ENCODE peak calls at places on chromosomes 4 and X, in nine cellular contexts. S, B, T, G, A, U, E, D and F are unnamed samples.

GRCh38 chrX:40581333-40581910 is 652 bp downstream of the ATP6AP2 start:
- DNase-seq in S (no peak), B (peak; percentile 16), T (peak; percentile 21), G (no peak), A (no peak), U (no peak), E (no peak), D (peak; percentile 14), F (no peak)

GRCh38 chr4:40843696-40844095 is 93.9 kb downstream of the NSUN7 start:
- DNase-seq in S (no peak), B (no peak), T (peak; percentile 47), G (no peak), A (no peak), U (no peak), E (no peak), D (no peak), F (no peak)

GRCh38 chrX:128807367-128807766 is 715.9 kb downstream of the SMARCA1 start:
- DNase-seq in S (no peak), B (no peak), T (no peak), G (no peak), A (no peak), U (no peak), E (no peak), D (no peak), F (no peak)

GRCh38 chr4:52869196-52869595 is 7.1 kb downstream of the RASL11B start:
- DNase-seq in S (no peak), B (peak; percentile 73), T (no peak), G (peak; percentile 79), A (no peak), U (peak; percentile 58), E (peak; percentile 31), D (no peak), F (no peak)

GRCh38 chrX:32408389-32408788 is 803.0 kb downstream of the DMD start:
- DNase-seq in S (no peak), B (no peak), T (peak; percentile 16), G (no peak), A (no peak), U (no peak), E (peak; percentile 0), D (no peak), F (no peak)

GRCh38 chr4:80434238-80434637 is 98.7 kb downstream of the CFAP299 start:
- DNase-seq in S (no peak), B (no peak), T (no peak), G (no peak), A (peak; percentile 18), U (no peak), E (no peak), D (no peak), F (no peak)

GRCh38 chr4:184114431-184114830 is 103.2 kb downstream of the ENPP6 start:
- DNase-seq in S (no peak), B (no peak), T (no peak), G (no peak), A (no peak), U (no peak), E (peak; percentile 71), D (peak; percentile 7), F (no peak)

GRCh38 chr4:185811509-185812364 is at the start of gene SORBS2:
- DNase-seq in S (no peak), B (no peak), T (no peak), G (peak; percentile 46), A (no peak), U (no peak), E (peak; percentile 68), D (no peak), F (no peak)

GRCh38 chr4:38034986-38035882 is 75.0 kb downstream of the PTTG2 start:
- DNase-seq in S (peak; percentile 41), B (peak; percentile 53), T (no peak), G (no peak), A (peak; percentile 57), U (no peak), E (no peak), D (peak; percentile 35), F (no peak)

GRCh38 chr4:80361329-80361900 is 25.9 kb downstream of the CFAP299 start:
- DNase-seq in S (no peak), B (no peak), T (no peak), G (no peak), A (no peak), U (no peak), E (no peak), D (peak; percentile 8), F (no peak)

GRCh38 chr4:109703664-109704351 is 563 bp upstream of the CASP6 start:
- DNase-seq in S (no peak), B (no peak), T (no peak), G (no peak), A (no peak), U (no peak), E (no peak), D (no peak), F (no peak)

GRCh38 chr4:39635023-39635422 is 3.6 kb downstream of the SMIM14 start:
- DNase-seq in S (no peak), B (no peak), T (no peak), G (no peak), A (no peak), U (no peak), E (no peak), D (no peak), F (no peak)

GRCh38 chrX:14290335-14290734 is 239.0 kb upstream of the GLRA2 start:
- DNase-seq in S (no peak), B (no peak), T (no peak), G (no peak), A (no peak), U (no peak), E (no peak), D (no peak), F (no peak)

GRCh38 chrX:153486163-153486562 is 8.6 kb upstream of the BGN start:
- DNase-seq in S (no peak), B (no peak), T (no peak), G (no peak), A (no peak), U (no peak), E (no peak), D (no peak), F (no peak)

GRCh38 chr4:48033825-48034413 is 17.3 kb downstream of the NIPAL1 start:
- DNase-seq in S (peak; percentile 41), B (no peak), T (peak; percentile 54), G (no peak), A (no peak), U (no peak), E (no peak), D (no peak), F (peak; percentile 50)

GRCh38 chr4:1990348-1990645 is 18.5 kb downstream of the NELFA start:
- DNase-seq in S (no peak), B (no peak), T (no peak), G (no peak), A (no peak), U (no peak), E (no peak), D (no peak), F (no peak)

GRCh38 chr4:171948038-171948437 is 134.8 kb downstream of the GALNTL6 start:
- DNase-seq in S (no peak), B (no peak), T (no peak), G (no peak), A (no peak), U (no peak), E (no peak), D (no peak), F (no peak)

GRCh38 chr4:155419266-155419665 is 42.5 kb upstream of the MAP9 start:
- DNase-seq in S (no peak), B (peak; percentile 54), T (no peak), G (no peak), A (no peak), U (no peak), E (no peak), D (no peak), F (no peak)

GRCh38 chr4:102726068-102726467 is 34.7 kb downstream of the MANBA start:
- DNase-seq in S (no peak), B (no peak), T (no peak), G (no peak), A (no peak), U (no peak), E (no peak), D (no peak), F (no peak)

GRCh38 chr4:100799767-100800539 is 282.1 kb upstream of the EMCN start:
- DNase-seq in S (no peak), B (no peak), T (no peak), G (no peak), A (no peak), U (no peak), E (no peak), D (no peak), F (no peak)

GRCh38 chr4:152807294-152807829 is 27.6 kb downstream of the ARFIP1 start:
- DNase-seq in S (no peak), B (peak; percentile 34), T (no peak), G (no peak), A (no peak), U (no peak), E (no peak), D (no peak), F (no peak)

GRCh38 chr4:189185810-189186432 is 754.8 kb upstream of the FRG1 start:
- DNase-seq in S (no peak), B (no peak), T (no peak), G (no peak), A (no peak), U (no peak), E (no peak), D (no peak), F (no peak)

GRCh38 chrX:52933976-52934703 is 24.2 kb downstream of the FAM156A start:
- DNase-seq in S (no peak), B (no peak), T (no peak), G (no peak), A (no peak), U (no peak), E (no peak), D (no peak), F (no peak)

GRCh38 chr4:124177647-124178425 is 534.7 kb downstream of the ANKRD50 start:
- DNase-seq in S (no peak), B (peak; percentile 59), T (no peak), G (no peak), A (peak; percentile 22), U (no peak), E (no peak), D (peak; percentile 12), F (no peak)

GRCh38 chrX:18291006-18291545 is 63.4 kb downstream of the SCML2 start:
- DNase-seq in S (no peak), B (peak; percentile 59), T (no peak), G (no peak), A (no peak), U (no peak), E (no peak), D (no peak), F (no peak)

GRCh38 chr4:135201081-135201480 is 999.5 kb upstream of the PABPC4L start:
- DNase-seq in S (no peak), B (no peak), T (no peak), G (no peak), A (peak; percentile 23), U (no peak), E (no peak), D (no peak), F (no peak)

GRCh38 chr4:165986956-165987698 is 114.1 kb downstream of the TLL1 start:
- DNase-seq in S (no peak), B (no peak), T (no peak), G (no peak), A (no peak), U (no peak), E (no peak), D (no peak), F (no peak)

GRCh38 chr4:111449657-111450056 is 695.6 kb upstream of the FAM241A start:
- DNase-seq in S (no peak), B (no peak), T (no peak), G (no peak), A (no peak), U (no peak), E (no peak), D (no peak), F (no peak)

GRCh38 chr4:110124721-110125120 is 73.7 kb downstream of the ELOVL6 start:
- DNase-seq in S (no peak), B (no peak), T (no peak), G (no peak), A (no peak), U (no peak), E (no peak), D (no peak), F (no peak)

GRCh38 chr4:1512081-1512737 is 106.0 kb upstream of the NKX1-1 start:
- DNase-seq in S (no peak), B (no peak), T (no peak), G (peak; percentile 27), A (no peak), U (no peak), E (no peak), D (no peak), F (no peak)

GRCh38 chrX:91434351-91435168 is at the start of gene PABPC5:
- DNase-seq in S (no peak), B (peak; percentile 60), T (no peak), G (peak; percentile 85), A (peak; percentile 61), U (peak; percentile 72), E (peak; percentile 69), D (no peak), F (no peak)